ENCODE peak calls at places on chromosomes 2 and 18, in seven cellular contexts. P is skeletal muscle cell; G is AG04449; Z is fibroblast of the aortic adventitia; I is SJSA1; A is CD8-positive, alpha-beta memory T cell; C is fibroblast of lung. W is an unnamed sample.

GRCh38 chr18:45951021-45951714 is 16.0 kb downstream of the EPG5 start:
- DNase-seq in P (peak), G (peak), Z (peak), I (peak), A (no peak), C (peak), W (peak)

GRCh38 chr18:35695803-35696202 is 114.3 kb downstream of the GALNT1 start:
- DNase-seq in P (no peak), G (no peak), Z (no peak), I (no peak), A (no peak), C (no peak), W (no peak)

GRCh38 chr2:37798315-37799005 is 126.6 kb upstream of the RMDN2 start:
- DNase-seq in P (no peak), G (no peak), Z (peak), I (no peak), A (no peak), C (peak), W (no peak)

GRCh38 chr2:221444106-221444505 is 128.0 kb downstream of the EPHA4 start:
- DNase-seq in P (no peak), G (no peak), Z (peak), I (peak), A (no peak), C (peak), W (no peak)

GRCh38 chr2:240822280-240822847 is 2.3 kb upstream of the KIF1A start:
- DNase-seq in P (no peak), G (no peak), Z (no peak), I (no peak), A (no peak), C (no peak), W (no peak)

GRCh38 chr2:12347049-12347448 is 369.7 kb upstream of the TRIB2 start:
- DNase-seq in P (no peak), G (no peak), Z (no peak), I (no peak), A (no peak), C (peak), W (no peak)

GRCh38 chr2:98880266-98881152 is 55.5 kb downstream of the CRACDL start:
- DNase-seq in P (no peak), G (no peak), Z (no peak), I (no peak), A (no peak), C (no peak), W (no peak)

GRCh38 chr18:48022531-48023330 is 92.3 kb upstream of the SMAD2 start:
- DNase-seq in P (peak), G (no peak), Z (peak), I (peak), A (peak), C (peak), W (no peak)

GRCh38 chr18:12276736-12277554 is 22.8 kb downstream of the CIDEA start:
- DNase-seq in P (no peak), G (no peak), Z (no peak), I (no peak), A (no peak), C (no peak), W (no peak)

GRCh38 chr18:64137914-64138313 is 11.0 kb downstream of the LINC00305 start:
- DNase-seq in P (no peak), G (no peak), Z (no peak), I (no peak), A (no peak), C (no peak), W (no peak)

GRCh38 chr18:55405655-55406373 is 182.2 kb downstream of the TCF4 start:
- DNase-seq in P (peak), G (no peak), Z (peak), I (peak), A (no peak), C (peak), W (peak)

GRCh38 chr2:157329524-157329923 is 3.9 kb upstream of the ERMN start:
- DNase-seq in P (no peak), G (no peak), Z (no peak), I (no peak), A (no peak), C (no peak), W (no peak)

GRCh38 chr2:225274751-225275150 is 124.8 kb upstream of the NYAP2 start:
- DNase-seq in P (peak), G (no peak), Z (peak), I (no peak), A (no peak), C (peak), W (peak)

GRCh38 chr2:149741646-149742045 is 154.1 kb upstream of the MMADHC start:
- DNase-seq in P (peak), G (peak), Z (peak), I (peak), A (no peak), C (peak), W (peak)

GRCh38 chr2:240451108-240451611 is 15.7 kb downstream of the GPC1 start:
- DNase-seq in P (no peak), G (no peak), Z (no peak), I (no peak), A (no peak), C (peak), W (no peak)

GRCh38 chr2:67268806-67269205 is 128.3 kb upstream of the ETAA1 start:
- DNase-seq in P (peak), G (no peak), Z (peak), I (peak), A (no peak), C (peak), W (no peak)

GRCh38 chr2:122710049-122710448 is 954.6 kb downstream of the TSN start:
- DNase-seq in P (no peak), G (no peak), Z (no peak), I (no peak), A (no peak), C (no peak), W (no peak)

GRCh38 chr2:193980599-193980998 is 1676.4 kb upstream of the SLC39A10 start:
- DNase-seq in P (no peak), G (no peak), Z (no peak), I (no peak), A (no peak), C (no peak), W (no peak)

DNA sequence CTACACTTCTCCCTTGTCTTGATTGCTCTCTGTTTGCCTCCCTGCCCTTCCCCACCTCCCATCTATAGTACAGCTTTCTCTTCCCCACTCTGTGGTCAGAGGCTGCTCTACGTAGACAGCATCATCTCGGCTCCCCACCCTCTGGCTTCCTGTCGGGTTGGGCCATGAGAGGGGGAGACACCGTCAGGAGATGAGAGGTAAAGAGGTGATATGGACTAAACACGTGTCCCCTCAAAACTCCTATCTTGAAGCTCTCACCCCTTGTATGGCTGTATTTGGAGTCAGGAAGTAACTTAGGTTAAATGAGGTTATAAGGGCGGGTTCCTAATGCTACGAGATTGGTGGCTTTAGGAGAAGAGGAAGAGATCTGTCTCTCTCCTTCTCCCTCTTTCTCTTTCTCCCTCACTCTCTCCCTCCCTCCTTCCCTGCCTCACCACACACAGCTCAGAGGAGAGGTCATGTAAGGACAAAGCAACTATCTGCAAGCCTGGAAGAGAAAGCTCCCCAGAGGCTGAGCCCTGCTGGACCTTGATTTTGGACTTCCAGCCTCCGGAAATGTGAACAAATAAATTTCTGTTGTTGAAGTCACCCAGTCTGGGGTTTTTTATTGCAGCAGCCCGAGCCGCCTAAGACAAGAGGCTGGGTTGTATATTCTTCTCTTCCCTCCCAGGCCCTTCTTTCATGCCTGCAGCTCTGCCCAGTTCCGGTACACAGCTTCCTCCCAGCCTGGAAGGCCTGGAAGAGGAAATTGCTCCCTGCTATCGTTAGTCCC is 138.1 kb downstream of the AKAIN1 start:
- DNase-seq in P (no peak), G (no peak), Z (no peak), I (no peak), A (peak), C (no peak), W (no peak)
- H3K4me3 ChIP-seq in P (no peak), G (no peak), Z (no peak), I (no peak), A (no peak), C (no peak), W (no peak)

DNA sequence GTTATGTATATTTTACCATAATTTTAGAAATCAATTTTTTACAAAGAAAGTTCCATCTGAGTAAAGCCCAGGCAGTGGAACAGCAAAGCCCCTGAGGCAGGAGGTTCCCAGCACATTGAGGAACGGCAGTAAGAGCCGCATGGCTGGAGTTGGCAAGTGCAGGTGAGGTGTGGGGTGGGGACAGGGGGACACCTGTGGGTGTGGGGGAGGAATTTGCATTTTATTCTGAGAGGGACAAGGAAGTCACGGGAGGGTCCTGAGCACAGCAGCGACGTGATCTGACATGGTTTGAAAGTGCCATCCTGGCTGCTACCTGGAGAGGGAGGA is 16.1 kb upstream of the ADI1 start:
- DNase-seq in P (no peak), G (no peak), Z (no peak), I (no peak), A (no peak), C (no peak), W (no peak)
- H3K4me3 ChIP-seq in P (peak), G (peak), Z (peak), I (peak), A (no peak), C (peak), W (peak)

GRCh38 chr2:203809084-203809521 is 58.5 kb upstream of the CTLA4 start:
- DNase-seq in P (no peak), G (no peak), Z (peak), I (peak), A (no peak), C (peak), W (no peak)
- H3K4me3 ChIP-seq in P (no peak), G (no peak), Z (no peak), I (no peak), A (no peak), C (no peak), W (no peak)

DNA sequence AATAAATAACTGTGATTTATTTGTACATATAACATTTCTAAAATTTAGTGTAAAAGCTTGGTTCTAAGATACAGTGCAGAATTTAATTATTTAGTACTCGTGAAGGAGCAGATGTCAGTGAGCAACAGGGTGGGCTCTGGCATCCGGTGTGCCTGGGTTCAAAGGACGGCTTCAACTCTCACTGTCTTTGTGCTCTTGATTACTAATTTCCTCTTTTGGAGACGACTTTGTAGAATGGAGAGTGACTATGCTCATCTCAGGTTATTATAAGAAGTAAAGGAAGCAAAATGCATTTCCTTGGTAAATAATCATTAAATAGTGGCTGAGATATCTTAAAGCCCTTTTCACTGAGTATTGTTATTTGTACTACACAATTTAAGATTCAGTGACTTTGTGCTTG is 271.7 kb downstream of the ASXL3 start:
- DNase-seq in P (no peak), G (no peak), Z (no peak), I (no peak), A (no peak), C (no peak), W (no peak)
- H3K4me3 ChIP-seq in P (no peak), G (no peak), Z (no peak), I (no peak), A (no peak), C (no peak), W (no peak)

GRCh38 chr2:10123281-10123680 is 742 bp downstream of the RRM2 start:
- DNase-seq in P (no peak), G (no peak), Z (no peak), I (peak), A (no peak), C (no peak), W (no peak)
- H3K4me3 ChIP-seq in P (peak), G (peak), Z (peak), I (peak), A (peak), C (peak), W (peak)

GRCh38 chr2:218658671-218659257 is 659 bp downstream of the ZNF142 start:
- DNase-seq in P (no peak), G (no peak), Z (peak), I (peak), A (peak), C (peak), W (peak)
- H3K4me3 ChIP-seq in P (peak), G (peak), Z (peak), I (peak), A (peak), C (peak), W (peak)

DNA sequence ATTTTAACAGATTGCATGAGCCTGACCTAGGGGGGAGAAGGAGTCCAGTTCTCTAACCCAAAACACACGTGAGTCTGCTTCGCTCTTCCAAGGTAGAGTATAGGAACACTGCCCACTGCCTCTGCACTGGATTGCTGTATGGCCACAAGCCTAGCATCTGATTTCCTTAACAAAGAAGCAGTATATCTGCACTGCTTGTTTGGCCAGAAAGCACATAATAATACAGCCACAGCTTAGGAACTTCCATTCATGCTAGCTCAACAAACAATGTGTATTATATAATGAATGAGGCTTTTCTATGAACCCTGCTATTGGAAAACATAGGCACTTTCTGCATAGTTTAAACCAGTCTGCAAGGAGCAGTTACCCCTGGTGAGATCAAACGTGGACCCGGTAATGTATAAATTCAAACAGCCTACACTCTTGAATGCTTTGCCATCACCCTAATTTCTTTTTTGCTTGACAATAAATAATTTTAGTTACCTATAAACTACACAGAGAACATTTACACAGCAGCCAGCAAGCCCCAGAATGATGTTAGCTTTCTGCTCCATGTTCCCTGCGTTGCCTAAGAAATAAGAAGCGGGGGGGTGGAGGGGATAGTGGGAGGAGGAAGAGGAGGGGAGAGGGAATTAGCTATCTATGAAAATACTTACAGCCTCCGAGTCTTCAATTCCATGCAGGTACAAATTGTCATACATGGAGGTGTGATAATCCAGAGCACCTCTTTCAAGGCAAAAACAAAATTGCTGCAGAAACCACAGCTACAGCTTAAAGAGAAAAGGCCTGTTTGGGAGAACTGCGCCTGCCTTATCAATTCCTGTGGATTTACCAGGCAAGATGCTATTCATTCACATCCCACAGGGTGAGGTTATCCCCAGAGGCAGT is 125.6 kb downstream of the CACNB4 start:
- DNase-seq in P (no peak), G (no peak), Z (no peak), I (no peak), A (no peak), C (no peak), W (no peak)
- H3K4me3 ChIP-seq in P (no peak), G (no peak), Z (no peak), I (no peak), A (no peak), C (no peak), W (no peak)

GRCh38 chr2:25077792-25078170 is 35.9 kb downstream of the EFR3B start:
- DNase-seq in P (no peak), G (no peak), Z (no peak), I (no peak), A (no peak), C (no peak), W (no peak)

GRCh38 chr2:25074826-25075225 is 33.0 kb downstream of the EFR3B start:
- DNase-seq in P (no peak), G (no peak), Z (no peak), I (no peak), A (no peak), C (no peak), W (no peak)

GRCh38 chr2:25076749-25077148 is 34.9 kb downstream of the EFR3B start:
- DNase-seq in P (no peak), G (no peak), Z (no peak), I (no peak), A (no peak), C (no peak), W (no peak)

GRCh38 chr2:25079050-25079635 is 37.3 kb downstream of the EFR3B start:
- DNase-seq in P (no peak), G (no peak), Z (no peak), I (no peak), A (no peak), C (no peak), W (no peak)

DNA sequence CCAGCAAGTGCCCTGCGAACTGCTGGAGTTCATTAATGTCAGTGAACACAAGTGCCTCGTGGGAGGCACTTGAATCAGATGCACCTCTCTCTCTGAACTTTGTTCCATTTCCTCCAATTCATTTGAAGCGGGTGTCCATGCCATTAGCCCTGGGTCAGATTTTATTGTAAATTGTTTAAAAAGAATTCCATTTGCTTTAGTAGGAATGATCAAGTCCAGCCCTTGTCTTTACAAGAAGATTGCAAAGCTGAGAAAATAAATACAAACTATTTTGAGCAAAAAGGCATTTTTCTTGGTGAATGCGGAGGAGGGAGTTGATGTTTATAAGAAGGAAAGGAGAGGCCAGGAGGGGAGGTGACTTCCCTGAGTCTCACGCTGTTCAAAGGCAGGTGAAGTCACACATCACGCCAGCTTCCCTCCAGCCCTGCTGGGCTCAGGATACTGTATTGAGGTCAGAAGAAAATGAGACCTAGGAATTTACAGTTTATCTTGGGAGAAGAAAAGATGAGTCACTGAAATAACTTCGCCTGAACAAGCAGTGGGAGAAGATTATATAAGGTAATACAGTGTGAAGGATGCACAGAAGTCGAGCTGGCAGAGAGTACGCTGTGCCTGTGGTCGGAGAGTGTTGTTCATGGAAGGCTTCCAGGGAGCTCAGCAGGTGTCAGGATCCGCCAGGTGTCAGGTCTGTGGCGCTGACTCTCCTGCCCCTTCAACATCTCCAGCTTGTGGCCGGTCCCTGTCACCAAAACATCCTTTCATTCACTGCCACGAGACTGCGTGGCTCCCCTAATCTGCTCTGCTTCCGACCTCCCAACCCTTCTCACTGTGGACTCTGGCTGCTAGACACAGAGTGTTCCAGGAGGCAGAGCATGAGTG is 36.5 kb downstream of the EFR3B start:
- DNase-seq in P (peak), G (peak), Z (peak), I (peak), A (no peak), C (peak), W (peak)
- H3K4me3 ChIP-seq in P (no peak), G (no peak), Z (no peak), I (no peak), A (no peak), C (no peak), W (no peak)

GRCh38 chr2:85593023-85593422 is 2.5 kb upstream of the RNF181 start:
- DNase-seq in P (no peak), G (no peak), Z (no peak), I (no peak), A (no peak), C (no peak), W (no peak)

GRCh38 chr2:85591563-85591962 is 4.0 kb upstream of the RNF181 start:
- DNase-seq in P (no peak), G (no peak), Z (no peak), I (no peak), A (no peak), C (no peak), W (no peak)

GRCh38 chr2:85589982-85590791 is 5.4 kb upstream of the RNF181 start:
- DNase-seq in P (peak), G (peak), Z (peak), I (peak), A (no peak), C (peak), W (peak)

GRCh38 chr2:85589166-85589565 is 4.9 kb downstream of the VAMP5 start:
- DNase-seq in P (no peak), G (no peak), Z (no peak), I (no peak), A (no peak), C (no peak), W (no peak)

DNA sequence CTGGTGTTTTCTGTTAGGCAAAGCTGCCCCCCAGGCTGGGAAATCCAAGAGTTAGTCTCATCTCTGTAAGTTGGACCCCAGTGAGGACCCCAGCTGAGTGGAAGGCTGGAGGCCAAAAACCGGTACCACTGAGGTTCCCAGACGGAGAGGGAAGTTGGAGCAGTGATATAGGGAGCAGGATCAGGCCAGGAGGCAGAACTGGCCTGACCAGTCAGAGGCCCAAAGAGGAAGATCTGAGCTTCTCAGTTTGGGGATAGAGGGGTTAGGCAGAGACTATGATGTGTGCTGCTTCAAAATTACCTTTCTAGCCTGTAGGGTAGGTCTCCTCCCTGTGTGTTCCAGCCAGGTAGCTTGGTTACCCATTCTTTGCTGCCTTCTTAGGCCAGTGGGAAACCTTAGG is 4.6 kb upstream of the RNF181 start:
- DNase-seq in P (no peak), G (no peak), Z (no peak), I (no peak), A (no peak), C (no peak), W (no peak)
- H3K4me3 ChIP-seq in P (no peak), G (no peak), Z (peak), I (no peak), A (no peak), C (no peak), W (no peak)

W was measured in retinal pigment epithelial cell.